ENCODE peak calls at places on chromosomes 16 and 17, in eight cellular contexts. One of them, this sample, is unnamed. For H3K36me3, the result is how much of the 10 kb centered on the place peaks cover.

GRCh38 chr17:57518587-57519118 is 226.4 kb downstream of the CCDC182 start:
- DNase-seq in uterus: no peak
- DNase-seq in HCT116: no peak
- DNase-seq in ovary: no peak
- DNase-seq in heart left ventricle: peak
- DNase-seq in esophagus squamous epithelium: no peak
- DNase-seq in prostate gland: no peak
- DNase-seq in suprapubic skin: no peak
- DNase-seq in this sample: peak

GRCh38 chr16:1564325-1564724 is 30.9 kb downstream of the TMEM204 start:
- DNase-seq in uterus: no peak
- DNase-seq in ovary: no peak
- DNase-seq in heart left ventricle: no peak
- DNase-seq in HCT116: no peak
- DNase-seq in esophagus squamous epithelium: no peak
- DNase-seq in suprapubic skin: no peak
- DNase-seq in prostate gland: no peak
- DNase-seq in this sample: no peak

GRCh38 chr16:4922721-4923342 is 14.1 kb downstream of the PPL start:
- DNase-seq in suprapubic skin: no peak
- DNase-seq in prostate gland: peak
- DNase-seq in esophagus squamous epithelium: no peak
- DNase-seq in ovary: no peak
- DNase-seq in uterus: no peak
- DNase-seq in HCT116: no peak
- DNase-seq in heart left ventricle: no peak
- DNase-seq in this sample: no peak

GRCh38 chr17:44272954-44273353 is 5.0 kb upstream of the SLC4A1 start:
- DNase-seq in prostate gland: no peak
- DNase-seq in HCT116: no peak
- DNase-seq in esophagus squamous epithelium: no peak
- DNase-seq in ovary: no peak
- DNase-seq in suprapubic skin: no peak
- DNase-seq in uterus: no peak
- DNase-seq in heart left ventricle: peak
- DNase-seq in this sample: no peak

GRCh38 chr17:17834974-17835373 is 1.8 kb downstream of the SREBF1 start:
- DNase-seq in uterus: no peak
- DNase-seq in heart left ventricle: no peak
- DNase-seq in esophagus squamous epithelium: no peak
- DNase-seq in ovary: no peak
- DNase-seq in suprapubic skin: no peak
- DNase-seq in prostate gland: no peak
- DNase-seq in HCT116: no peak
- DNase-seq in this sample: peak

GRCh38 chr16:82773018-82773417 is 146.2 kb downstream of the CDH13 start:
- DNase-seq in prostate gland: no peak
- DNase-seq in esophagus squamous epithelium: no peak
- DNase-seq in heart left ventricle: no peak
- DNase-seq in ovary: no peak
- DNase-seq in suprapubic skin: no peak
- DNase-seq in HCT116: no peak
- DNase-seq in uterus: no peak
- DNase-seq in this sample: no peak

GRCh38 chr16:55031481-55031880 is 100.8 kb downstream of the IRX5 start:
- DNase-seq in ovary: no peak
- DNase-seq in prostate gland: no peak
- DNase-seq in heart left ventricle: no peak
- DNase-seq in suprapubic skin: no peak
- DNase-seq in uterus: no peak
- DNase-seq in HCT116: no peak
- DNase-seq in esophagus squamous epithelium: no peak
- DNase-seq in this sample: no peak

GRCh38 chr17:13256545-13256944 is 238.7 kb upstream of the ELAC2 start:
- DNase-seq in uterus: no peak
- DNase-seq in prostate gland: no peak
- DNase-seq in suprapubic skin: no peak
- DNase-seq in ovary: no peak
- DNase-seq in esophagus squamous epithelium: no peak
- DNase-seq in heart left ventricle: no peak
- DNase-seq in HCT116: no peak
- DNase-seq in this sample: no peak

GRCh38 chr16:10738231-10739077 is 5.2 kb upstream of the NUBP1 start:
- DNase-seq in uterus: peak
- DNase-seq in heart left ventricle: peak
- DNase-seq in HCT116: peak
- DNase-seq in suprapubic skin: no peak
- DNase-seq in ovary: peak
- DNase-seq in esophagus squamous epithelium: no peak
- DNase-seq in prostate gland: no peak
- DNase-seq in this sample: peak

GRCh38 chr17:33233855-33234228 is 59.3 kb downstream of the ASIC2 start:
- DNase-seq in HCT116: no peak
- DNase-seq in suprapubic skin: no peak
- DNase-seq in ovary: peak
- DNase-seq in esophagus squamous epithelium: no peak
- DNase-seq in prostate gland: peak
- DNase-seq in heart left ventricle: no peak
- DNase-seq in uterus: peak
- DNase-seq in this sample: no peak

GRCh38 chr16:69286941-69287713 is 24.0 kb upstream of the VPS4A start:
- DNase-seq in prostate gland: peak
- DNase-seq in uterus: peak
- DNase-seq in heart left ventricle: peak
- DNase-seq in ovary: peak
- DNase-seq in suprapubic skin: no peak
- DNase-seq in esophagus squamous epithelium: no peak
- DNase-seq in HCT116: peak
- DNase-seq in this sample: peak

GRCh38 chr17:45441536-45442310 is 9.1 kb upstream of the ARHGAP27 start:
- DNase-seq in esophagus squamous epithelium: no peak
- DNase-seq in uterus: no peak
- DNase-seq in HCT116: no peak
- DNase-seq in heart left ventricle: no peak
- DNase-seq in prostate gland: no peak
- DNase-seq in suprapubic skin: peak
- DNase-seq in ovary: no peak
- DNase-seq in this sample: no peak

GRCh38 chr17:77842906-77843249 is 115.6 kb upstream of the TNRC6C start:
- DNase-seq in uterus: no peak
- DNase-seq in heart left ventricle: no peak
- DNase-seq in prostate gland: no peak
- DNase-seq in esophagus squamous epithelium: no peak
- DNase-seq in ovary: no peak
- DNase-seq in suprapubic skin: no peak
- DNase-seq in HCT116: no peak
- DNase-seq in this sample: no peak

GRCh38 chr16:15919331-15919730 is 30.1 kb upstream of the ABCC1 start:
- DNase-seq in HCT116: no peak
- DNase-seq in suprapubic skin: no peak
- DNase-seq in ovary: no peak
- DNase-seq in heart left ventricle: no peak
- DNase-seq in uterus: no peak
- DNase-seq in prostate gland: no peak
- DNase-seq in esophagus squamous epithelium: no peak
- DNase-seq in this sample: no peak

GRCh38 chr16:83269541-83269940 is 538.2 kb upstream of the HSBP1 start:
- DNase-seq in prostate gland: no peak
- DNase-seq in suprapubic skin: no peak
- DNase-seq in HCT116: no peak
- DNase-seq in esophagus squamous epithelium: no peak
- DNase-seq in ovary: no peak
- DNase-seq in uterus: no peak
- DNase-seq in heart left ventricle: no peak
- DNase-seq in this sample: no peak

GRCh38 chr16:49158029-49158642 is 123.5 kb downstream of the CBLN1 start:
- DNase-seq in prostate gland: no peak
- DNase-seq in HCT116: peak
- DNase-seq in heart left ventricle: peak
- DNase-seq in uterus: no peak
- DNase-seq in suprapubic skin: no peak
- DNase-seq in esophagus squamous epithelium: no peak
- DNase-seq in ovary: no peak
- DNase-seq in this sample: peak

GRCh38 chr17:76161619-76162222 is 20.7 kb upstream of the FOXJ1 start:
- DNase-seq in ovary: no peak
- DNase-seq in HCT116: no peak
- DNase-seq in esophagus squamous epithelium: no peak
- DNase-seq in uterus: no peak
- DNase-seq in heart left ventricle: no peak
- DNase-seq in prostate gland: no peak
- DNase-seq in suprapubic skin: no peak
- DNase-seq in this sample: no peak

GRCh38 chr16:67389911-67390815 is 3.1 kb downstream of the TPPP3 start:
- DNase-seq in prostate gland: no peak
- DNase-seq in HCT116: no peak
- DNase-seq in ovary: no peak
- DNase-seq in esophagus squamous epithelium: no peak
- DNase-seq in uterus: no peak
- DNase-seq in suprapubic skin: peak
- DNase-seq in heart left ventricle: peak
- DNase-seq in this sample: no peak

GRCh38 chr17:34713687-34714086 is 134.3 kb downstream of the TMEM132E start:
- DNase-seq in prostate gland: no peak
- DNase-seq in suprapubic skin: no peak
- DNase-seq in heart left ventricle: no peak
- DNase-seq in ovary: no peak
- DNase-seq in esophagus squamous epithelium: no peak
- DNase-seq in uterus: no peak
- DNase-seq in HCT116: no peak
- DNase-seq in this sample: no peak

GRCh38 chr17:65102235-65102634 is 34.9 kb upstream of the RGS9 start:
- DNase-seq in esophagus squamous epithelium: no peak
- DNase-seq in uterus: no peak
- DNase-seq in HCT116: no peak
- DNase-seq in prostate gland: no peak
- DNase-seq in heart left ventricle: no peak
- DNase-seq in ovary: no peak
- DNase-seq in suprapubic skin: no peak
- DNase-seq in this sample: no peak

GRCh38 chr17:65099475-65099874 is 37.7 kb upstream of the RGS9 start:
- DNase-seq in esophagus squamous epithelium: no peak
- DNase-seq in heart left ventricle: no peak
- DNase-seq in HCT116: no peak
- DNase-seq in uterus: no peak
- DNase-seq in prostate gland: no peak
- DNase-seq in suprapubic skin: no peak
- DNase-seq in ovary: no peak
- DNase-seq in this sample: no peak

GRCh38 chr17:65100316-65101140 is 36.6 kb upstream of the RGS9 start:
- DNase-seq in esophagus squamous epithelium: peak
- DNase-seq in HCT116: peak
- DNase-seq in prostate gland: peak
- DNase-seq in suprapubic skin: peak
- DNase-seq in ovary: peak
- DNase-seq in heart left ventricle: peak
- DNase-seq in uterus: peak
- DNase-seq in this sample: peak

GRCh38 chr17:65101371-65101770 is 35.8 kb upstream of the RGS9 start:
- DNase-seq in uterus: no peak
- DNase-seq in heart left ventricle: no peak
- DNase-seq in prostate gland: no peak
- DNase-seq in esophagus squamous epithelium: no peak
- DNase-seq in HCT116: no peak
- DNase-seq in ovary: no peak
- DNase-seq in suprapubic skin: no peak
- DNase-seq in this sample: no peak

DNA sequence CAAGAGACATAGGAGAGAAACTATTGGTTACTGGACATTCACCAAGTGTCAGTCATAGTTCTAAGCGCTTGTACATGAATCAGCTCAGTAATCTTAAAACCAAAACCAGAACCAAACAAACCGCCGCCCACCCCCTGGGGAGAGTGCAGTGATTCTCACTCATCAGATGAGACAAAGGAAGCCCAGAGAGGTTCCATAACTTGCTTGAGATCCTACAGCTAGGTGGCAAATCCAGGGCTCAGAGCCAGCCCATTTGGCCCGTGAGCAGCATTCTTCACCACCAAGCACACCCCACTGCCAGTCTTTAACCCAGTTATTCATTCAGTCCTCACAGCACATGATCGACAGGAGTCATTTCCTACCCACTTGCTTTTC is 37.2 kb upstream of the RGS9 start:
- DNase-seq in heart left ventricle: no peak
- DNase-seq in ovary: no peak
- DNase-seq in uterus: no peak
- DNase-seq in prostate gland: no peak
- DNase-seq in suprapubic skin: peak
- DNase-seq in esophagus squamous epithelium: no peak
- DNase-seq in HCT116: peak
- DNase-seq in this sample: peak
- TF ChIP-seq POLR2A in heart left ventricle: no peak
- TF ChIP-seq POLR2A in ovary: no peak
- TF ChIP-seq POLR2A in uterus: no peak
- TF ChIP-seq POLR2A in prostate gland: no peak
- TF ChIP-seq POLR2A in suprapubic skin: no peak
- TF ChIP-seq POLR2A in esophagus squamous epithelium: no peak
- TF ChIP-seq POLR2A in HCT116: no peak
- TF ChIP-seq POLR2A in this sample: no peak

DNA sequence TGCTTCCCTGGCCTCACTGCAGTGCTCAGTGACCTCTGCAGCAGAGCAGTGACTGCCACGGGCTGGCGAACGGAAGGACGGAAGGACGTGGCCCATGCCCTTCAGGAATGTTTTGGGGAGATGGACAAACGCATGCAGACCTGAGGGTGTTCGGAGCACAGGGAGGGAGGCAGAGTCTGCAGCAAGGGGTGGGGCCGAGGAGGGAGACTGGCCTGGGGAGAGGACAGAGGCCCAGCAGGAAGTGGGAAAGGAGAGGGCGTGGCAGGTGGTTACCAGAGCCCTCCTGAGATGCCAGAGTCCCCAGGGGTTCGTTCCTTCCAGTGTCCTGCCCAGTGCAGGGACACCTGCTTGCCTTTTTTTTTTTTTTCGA is 21.9 kb downstream of the ADORA2B start:
- DNase-seq in suprapubic skin: no peak
- DNase-seq in esophagus squamous epithelium: no peak
- DNase-seq in ovary: no peak
- DNase-seq in HCT116: no peak
- DNase-seq in prostate gland: no peak
- DNase-seq in uterus: peak
- DNase-seq in heart left ventricle: no peak
- DNase-seq in this sample: no peak
- H3K4me3 ChIP-seq in suprapubic skin: peak
- H3K4me3 ChIP-seq in esophagus squamous epithelium: no peak
- H3K4me3 ChIP-seq in ovary: no peak
- H3K4me3 ChIP-seq in HCT116: no peak
- H3K4me3 ChIP-seq in prostate gland: no peak
- H3K4me3 ChIP-seq in uterus: no peak
- H3K4me3 ChIP-seq in heart left ventricle: no peak
- H3K4me3 ChIP-seq in this sample: no peak

GRCh38 chr16:81709369-81709900 is 69.7 kb upstream of the PLCG2 start:
- DNase-seq in uterus: no peak
- DNase-seq in esophagus squamous epithelium: no peak
- DNase-seq in HCT116: no peak
- DNase-seq in prostate gland: no peak
- DNase-seq in suprapubic skin: no peak
- DNase-seq in ovary: no peak
- DNase-seq in heart left ventricle: no peak
- DNase-seq in this sample: no peak
- H3K36me3 ChIP-seq in uterus: under half
- H3K36me3 ChIP-seq in esophagus squamous epithelium: under half
- H3K36me3 ChIP-seq in HCT116: under half
- H3K36me3 ChIP-seq in prostate gland: under half
- H3K36me3 ChIP-seq in suprapubic skin: half or more
- H3K36me3 ChIP-seq in ovary: under half
- H3K36me3 ChIP-seq in heart left ventricle: half or more
- H3K36me3 ChIP-seq in this sample: under half

GRCh38 chr17:40113110-40113960 is 8.4 kb upstream of the MSL1 start:
- DNase-seq in ovary: peak
- DNase-seq in heart left ventricle: peak
- DNase-seq in HCT116: peak
- DNase-seq in esophagus squamous epithelium: peak
- DNase-seq in uterus: peak
- DNase-seq in suprapubic skin: peak
- DNase-seq in prostate gland: peak
- DNase-seq in this sample: peak
- TF ChIP-seq POLR2A in ovary: no peak
- TF ChIP-seq POLR2A in heart left ventricle: no peak
- TF ChIP-seq POLR2A in HCT116: no peak
- TF ChIP-seq POLR2A in esophagus squamous epithelium: no peak
- TF ChIP-seq POLR2A in uterus: peak
- TF ChIP-seq POLR2A in suprapubic skin: no peak
- TF ChIP-seq POLR2A in prostate gland: peak
- TF ChIP-seq POLR2A in this sample: no peak

This sample was measured in thyroid gland.